ENCODE peak calls at places on chromosome 12, in five cellular contexts. U, K, R, J and T are unnamed samples.

GRCh38 chr12:68975811-68976210 is 42.8 kb upstream of the CPM start:
- DNase-seq in R (no peak), J (no peak), K (no peak), U (no peak), T (no peak)

GRCh38 chr12:100564090-100564489 is 9.4 kb upstream of the GAS2L3 start:
- DNase-seq in R (no peak), K (no peak), U (no peak), J (no peak), T (no peak)

GRCh38 chr12:69392146-69392928 is 32.8 kb downstream of the YEATS4 start:
- DNase-seq in K (no peak), R (no peak), U (no peak), J (no peak), T (no peak)

GRCh38 chr12:131525795-131526508 is 184.9 kb upstream of the SFSWAP start:
- DNase-seq in J (no peak), U (no peak), R (no peak), K (peak; percentile 21), T (no peak)

GRCh38 chr12:14828896-14829295 is 14.4 kb downstream of the ART4 start:
- DNase-seq in J (no peak), R (no peak), U (no peak), K (no peak), T (no peak)

GRCh38 chr12:108066583-108067234 is 62.4 kb upstream of the WSCD2 start:
- DNase-seq in K (no peak), R (no peak), J (no peak), U (no peak), T (no peak)

GRCh38 chr12:90922068-90922743 is 32.8 kb downstream of the CCER1 start:
- DNase-seq in R (no peak), U (no peak), J (no peak), K (no peak), T (no peak)

GRCh38 chr12:121723200-121723599 is 10.6 kb downstream of the TMEM120B start:
- DNase-seq in U (no peak), J (no peak), R (no peak), K (no peak), T (no peak)

GRCh38 chr12:45290218-45290609 is 74.3 kb downstream of the ANO6 start:
- DNase-seq in U (no peak), J (no peak), K (peak; percentile 78), R (no peak), T (no peak)

GRCh38 chr12:21444193-21445146 is 7.0 kb downstream of the PYROXD1 start:
- DNase-seq in U (no peak), K (no peak), R (no peak), J (no peak), T (no peak)

GRCh38 chr12:131911851-131912525 is 17.1 kb upstream of the PUS1 start:
- DNase-seq in U (no peak), R (no peak), J (no peak), K (no peak), T (no peak)

GRCh38 chr12:112096070-112096469 is 12.5 kb downstream of the NAA25 start:
- DNase-seq in U (no peak), K (no peak), R (no peak), J (no peak), T (no peak)

GRCh38 chr12:56581418-56582145 is 48.5 kb downstream of the BAZ2A start:
- DNase-seq in J (no peak), R (no peak), K (no peak), U (no peak), T (no peak)

GRCh38 chr12:57173683-57174082 is 26.3 kb upstream of the LRP1-AS start:
- DNase-seq in J (no peak), K (no peak), R (no peak), U (peak; percentile 38), T (no peak)

GRCh38 chr12:90816353-90817089 is 138.5 kb downstream of the CCER1 start:
- DNase-seq in J (no peak), R (no peak), U (no peak), K (no peak), T (no peak)

GRCh38 chr12:115630133-115630532 is 647.4 kb downstream of the MED13L start:
- DNase-seq in R (no peak), K (no peak), U (no peak), J (no peak), T (no peak)

GRCh38 chr12:31585271-31585670 is 5.7 kb downstream of the DENND5B start:
- DNase-seq in U (no peak), R (no peak), J (no peak), K (no peak), T (no peak)

GRCh38 chr12:126667340-126667739 is 1599.6 kb upstream of the TMEM132C start:
- DNase-seq in U (no peak), R (no peak), K (no peak), J (no peak), T (no peak)

GRCh38 chr12:13959131-13959734 is 22.2 kb downstream of the GRIN2B start:
- DNase-seq in R (no peak), J (peak; percentile 78), U (no peak), K (no peak), T (no peak)

GRCh38 chr12:3214508-3215365 is 137.6 kb downstream of the TSPAN9 start:
- DNase-seq in R (no peak), K (no peak), U (no peak), J (no peak), T (no peak)

GRCh38 chr12:72271741-72272661 is at the start of gene TRHDE:
- DNase-seq in R (peak; percentile 36), K (no peak), J (peak; percentile 16), U (peak; percentile 70), T (no peak)

GRCh38 chr12:12442548-12443071 is 85.7 kb downstream of the BORCS5 start:
- DNase-seq in K (no peak), U (no peak), R (no peak), J (no peak), T (peak; percentile 32)

GRCh38 chr12:34016361-34016760 is 5.9 kb upstream of the ALG10 start:
- DNase-seq in U (no peak), R (no peak), J (no peak), K (no peak), T (no peak)

GRCh38 chr12:74415633-74416032 is 122.0 kb upstream of the ATXN7L3B start:
- DNase-seq in J (no peak), K (no peak), U (no peak), R (no peak), T (no peak)

GRCh38 chr12:2976581-2976996 is 17.4 kb downstream of the TEAD4 start:
- DNase-seq in U (no peak), R (no peak), K (no peak), J (no peak), T (no peak)

GRCh38 chr12:80356092-80356491 is 87.9 kb upstream of the PTPRQ start:
- DNase-seq in J (no peak), U (no peak), K (no peak), R (no peak), T (no peak)

GRCh38 chr12:111034911-111035577 is 114.7 kb upstream of the MYL2 start:
- DNase-seq in R (no peak), J (no peak), K (no peak), U (no peak), T (no peak)

GRCh38 chr12:52353766-52354165 is 13.5 kb downstream of the KRT85 start:
- DNase-seq in U (no peak), K (no peak), J (no peak), R (no peak), T (no peak)

GRCh38 chr12:132185698-132186097 is 41.4 kb downstream of the NOC4L start:
- DNase-seq in U (no peak), R (no peak), K (no peak), J (no peak), T (peak; percentile 90)

GRCh38 chr12:9340422-9341259 is 132.4 kb upstream of the PZP start:
- DNase-seq in K (no peak), U (no peak), R (no peak), J (no peak), T (no peak)

DNA sequence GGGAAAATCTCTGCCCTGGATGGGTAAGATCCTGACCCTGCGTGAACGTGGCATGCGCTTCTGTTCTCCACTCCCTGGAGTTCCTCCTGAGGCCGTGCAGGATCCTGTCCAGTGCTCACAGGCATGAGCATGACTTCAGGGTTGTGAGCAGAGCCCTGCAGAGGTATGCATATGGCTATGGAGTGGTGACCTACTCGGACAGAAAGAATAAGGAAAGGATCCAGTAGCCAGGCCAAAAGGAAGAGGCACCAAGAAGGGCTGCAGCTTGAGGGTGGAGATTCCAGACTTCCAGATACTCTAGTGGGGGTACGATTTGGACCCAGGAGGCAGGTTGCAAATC is 20.8 kb upstream of the CD27 start:
- DNase-seq in J (no peak), U (no peak), K (no peak), R (no peak), T (no peak)
- H3K4me3 ChIP-seq in J (no peak overlapping the region), U (no peak overlapping the region), K (no peak overlapping the region), R (no peak overlapping the region), T (no peak overlapping the region)

GRCh38 chr12:67765969-67766368 is 117.4 kb downstream of the DYRK2 start:
- DNase-seq in U (no peak), J (no peak), K (no peak), R (no peak), T (no peak)
- H3K4me1 ChIP-seq in U (no peaks in the 10 kb centered on the region), J (no peaks in the 10 kb centered on the region), K (peaks cover 18% of the 10 kb centered on the region), R (no peaks in the 10 kb centered on the region), T (no peaks in the 10 kb centered on the region)

GRCh38 chr12:116640320-116640719 is 81.1 kb downstream of the MAP1LC3B2 start:
- DNase-seq in J (no peak), U (no peak), R (no peak), K (no peak), T (no peak)

GRCh38 chr12:116642101-116642500 is 82.9 kb downstream of the MAP1LC3B2 start:
- DNase-seq in K (no peak), U (no peak), J (no peak), R (no peak), T (no peak)

GRCh38 chr12:116639765-116640164 is 80.6 kb downstream of the MAP1LC3B2 start:
- DNase-seq in K (no peak), J (no peak), U (no peak), R (no peak), T (no peak)

GRCh38 chr12:116644806-116645205 is 85.6 kb downstream of the MAP1LC3B2 start:
- DNase-seq in J (no peak), U (no peak), R (no peak), K (no peak), T (no peak)

GRCh38 chr12:116642683-116643082 is 83.5 kb downstream of the MAP1LC3B2 start:
- DNase-seq in J (no peak), K (no peak), U (no peak), R (no peak), T (no peak)
- H3K4me3 ChIP-seq in J (no peak overlapping the region), K (no peak overlapping the region), U (no peak overlapping the region), R (no peak overlapping the region), T (no peak overlapping the region)

GRCh38 chr12:62694632-62695031 is 228.0 kb downstream of the MON2 start:
- DNase-seq in J (no peak), R (no peak), K (no peak), U (no peak), T (no peak)
- H3K4me1 ChIP-seq in J (no peaks in the 10 kb centered on the region), R (peaks cover 5% of the 10 kb centered on the region), K (peaks cover 11% of the 10 kb centered on the region), U (no peaks in the 10 kb centered on the region), T (no peaks in the 10 kb centered on the region)